ENCODE peak calls at places on chromosomes 4 and X, in nine cellular contexts. E is body of pancreas; W is stomach; Z is Caco-2; A is OCI-LY7; H is A549; K is upper lobe of right lung; J is left lung; M is CD8-positive, alpha-beta T cell. F is an unnamed sample.

GRCh38 chrX:1440506-1440905 is 12.2 kb downstream of the ASMTL start:
- DNase-seq in E (no peak), W (no peak), Z (no peak), A (no peak), H (no peak), K (peak; percentile 9), J (no peak), M (no peak), F (no peak)

GRCh38 chrX:27085346-27085745 is 377.8 kb downstream of the PPP4R3C start:
- DNase-seq in E (no peak), W (no peak), Z (no peak), A (no peak), H (no peak), K (no peak), J (no peak), M (no peak), F (no peak)

GRCh38 chr4:70367813-70368212 is 7.3 kb downstream of the SMR3A start:
- DNase-seq in E (no peak), W (no peak), Z (no peak), A (no peak), H (no peak), K (no peak), J (no peak), M (no peak), F (no peak)

GRCh38 chr4:40576651-40577480 is 52.8 kb downstream of the RBM47 start:
- DNase-seq in E (peak; percentile 91), W (peak; percentile 85), Z (peak; percentile 96), A (peak; percentile 56), H (peak; percentile 85), K (peak; percentile 93), J (peak; percentile 95), M (peak; percentile 1), F (peak; percentile 49)

GRCh38 chr4:16067515-16067914 is 16.3 kb downstream of the PROM1 start:
- DNase-seq in E (peak; percentile 75), W (peak; percentile 70), Z (no peak), A (no peak), H (no peak), K (no peak), J (no peak), M (no peak), F (no peak)

GRCh38 chr4:85246055-85246454 is 228.9 kb upstream of the ARHGAP24 start:
- DNase-seq in E (no peak), W (no peak), Z (no peak), A (no peak), H (no peak), K (peak; percentile 60), J (no peak), M (no peak), F (no peak)

GRCh38 chrX:54479471-54480122 is 16.4 kb downstream of the FGD1 start:
- DNase-seq in E (no peak), W (no peak), Z (no peak), A (peak; percentile 82), H (no peak), K (no peak), J (no peak), M (no peak), F (no peak)

GRCh38 chr4:158754385-158755180 is 14.2 kb upstream of the FNIP2 start:
- DNase-seq in E (no peak), W (no peak), Z (no peak), A (no peak), H (no peak), K (no peak), J (no peak), M (no peak), F (no peak)

GRCh38 chr4:113645771-113646455 is 115.6 kb downstream of the CAMK2D start:
- DNase-seq in E (peak; percentile 63), W (peak; percentile 63), Z (peak; percentile 83), A (no peak), H (peak; percentile 69), K (no peak), J (peak; percentile 35), M (no peak), F (no peak)

GRCh38 chrX:86604620-86605019 is 456.4 kb downstream of the DACH2 start:
- DNase-seq in E (no peak), W (no peak), Z (no peak), A (no peak), H (no peak), K (no peak), J (no peak), M (no peak), F (no peak)

GRCh38 chr4:145819246-145820181 is 119.1 kb downstream of the ZNF827 start:
- DNase-seq in E (no peak), W (no peak), Z (no peak), A (no peak), H (no peak), K (no peak), J (no peak), M (no peak), F (no peak)

GRCh38 chr4:42488114-42488513 is 90.8 kb downstream of the SHISA3 start:
- DNase-seq in E (no peak), W (no peak), Z (no peak), A (no peak), H (no peak), K (no peak), J (no peak), M (no peak), F (no peak)

GRCh38 chr4:118911162-118911791 is 22.6 kb downstream of the SYNPO2 start:
- DNase-seq in E (no peak), W (no peak), Z (no peak), A (no peak), H (no peak), K (no peak), J (no peak), M (no peak), F (no peak)

GRCh38 chr4:40750461-40751258 is 905 bp downstream of the NSUN7 start:
- DNase-seq in E (peak; percentile 14), W (no peak), Z (peak; percentile 34), A (no peak), H (no peak), K (no peak), J (no peak), M (no peak), F (no peak)

GRCh38 chrX:129931411-129932136 is 25.6 kb downstream of the UTP14A start:
- DNase-seq in E (peak; percentile 92), W (peak; percentile 88), Z (peak; percentile 94), A (peak; percentile 81), H (peak; percentile 95), K (peak; percentile 95), J (peak; percentile 95), M (peak; percentile 37), F (peak; percentile 94)

GRCh38 chr4:1910643-1911042 is 39.5 kb downstream of the NSD2 start:
- DNase-seq in E (peak; percentile 33), W (peak; percentile 34), Z (no peak), A (peak; percentile 35), H (peak; percentile 41), K (no peak), J (no peak), M (no peak), F (no peak)

GRCh38 chr4:187141101-187141500 is 417.4 kb upstream of the FAT1 start:
- DNase-seq in E (no peak), W (no peak), Z (no peak), A (no peak), H (no peak), K (no peak), J (no peak), M (no peak), F (no peak)

GRCh38 chr4:104969394-104970066 is 177.1 kb upstream of the TET2 start:
- DNase-seq in E (no peak), W (no peak), Z (no peak), A (no peak), H (no peak), K (no peak), J (no peak), M (no peak), F (no peak)

GRCh38 chrX:7168366-7168765 is 20.4 kb upstream of the PUDP start:
- DNase-seq in E (no peak), W (no peak), Z (no peak), A (no peak), H (no peak), K (no peak), J (no peak), M (no peak), F (no peak)

GRCh38 chrX:7169627-7170026 is 21.7 kb upstream of the PUDP start:
- DNase-seq in E (peak; percentile 46), W (peak; percentile 70), Z (no peak), A (no peak), H (no peak), K (no peak), J (no peak), M (no peak), F (no peak)

DNA sequence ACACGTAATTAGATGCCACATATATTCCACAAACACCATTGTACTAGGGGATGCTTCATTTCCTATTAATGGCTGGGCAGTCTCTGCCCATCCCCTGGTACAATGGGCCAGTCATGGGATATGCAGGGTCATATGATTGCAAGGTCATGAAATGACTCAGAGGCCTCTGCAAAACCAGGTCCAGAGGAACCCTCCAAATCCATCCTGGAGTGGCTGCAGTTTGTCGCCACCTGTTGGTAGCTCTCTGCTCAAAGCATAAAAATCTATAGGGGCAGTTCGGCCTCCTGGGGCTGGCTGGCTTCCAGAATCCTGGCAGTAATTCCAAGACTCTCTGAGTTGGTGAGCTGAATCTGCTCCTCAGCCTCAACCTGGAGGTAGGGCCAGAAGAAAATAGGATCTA is 22.9 kb upstream of the PUDP start:
- DNase-seq in E (no peak), W (peak; percentile 32), Z (peak; percentile 44), A (peak; percentile 9), H (no peak), K (no peak), J (no peak), M (peak; percentile 9), F (no peak)
- TF ChIP-seq CTCF in E (no peak), W (peak; percentile 6), Z (peak; percentile 18), A (peak; percentile 71), H (peak; percentile 15), K (peak; percentile 36), J (no peak), M (peak; percentile 28), F (peak; percentile 27)

GRCh38 chrX:81294101-81294500 is 92.2 kb downstream of the SH3BGRL start:
- DNase-seq in E (no peak), W (no peak), Z (no peak), A (no peak), H (no peak), K (no peak), J (no peak), M (no peak), F (no peak)
- H3K9me3 ChIP-seq in E (no peaks in the 10 kb centered on the region), W (peaks cover 40% of the 10 kb centered on the region), Z (no peaks in the 10 kb centered on the region), A (peaks cover 7% of the 10 kb centered on the region), H (peaks cover 8% of the 10 kb centered on the region), K (no peaks in the 10 kb centered on the region), J (peaks cover 20% of the 10 kb centered on the region), M (peaks cover 3% of the 10 kb centered on the region), F (peaks cover 36% of the 10 kb centered on the region)

DNA sequence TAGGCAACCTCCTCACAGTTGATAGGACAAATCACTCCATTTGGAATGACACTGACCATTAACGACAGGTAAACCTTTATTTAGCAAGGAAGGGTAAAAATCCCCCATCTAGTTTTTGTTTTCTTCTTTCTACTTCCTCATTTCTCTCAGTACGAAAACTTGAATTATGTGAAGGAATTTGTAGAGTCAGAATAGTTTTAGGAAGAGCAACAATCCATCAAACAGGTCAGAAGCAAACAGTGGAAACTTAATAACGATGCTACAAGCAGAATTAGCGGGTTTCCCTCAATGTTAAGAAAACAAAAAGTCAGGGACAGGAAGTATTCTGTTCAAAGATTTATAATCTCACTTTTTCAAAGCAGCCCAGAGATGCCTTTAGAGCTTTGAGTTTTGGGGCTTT is 2.8 kb downstream of the GSX2 start:
- DNase-seq in E (no peak), W (no peak), Z (no peak), A (peak; percentile 13), H (no peak), K (no peak), J (no peak), M (no peak), F (no peak)
- TF ChIP-seq CTCF in E (no peak), W (no peak), Z (no peak), A (no peak), H (no peak), K (no peak), J (no peak), M (no peak), F (no peak)

GRCh38 chrX:132961511-132961910 is 3.1 kb upstream of the HS6ST2 start:
- DNase-seq in E (no peak), W (no peak), Z (no peak), A (no peak), H (no peak), K (no peak), J (no peak), M (no peak), F (no peak)
- H3K9me3 ChIP-seq in E (no peaks in the 10 kb centered on the region), W (no peaks in the 10 kb centered on the region), Z (no peaks in the 10 kb centered on the region), A (no peaks in the 10 kb centered on the region), H (no peaks in the 10 kb centered on the region), K (no peaks in the 10 kb centered on the region), J (no peaks in the 10 kb centered on the region), M (no peaks in the 10 kb centered on the region), F (no peaks in the 10 kb centered on the region)